ENCODE peak calls at places on chromosomes 13 and 19, in eight cellular contexts. O is NCI-H1105; S is fibroblast of lung; E is GM13976; D is activated naive CD8-positive, alpha-beta T cell treated with anti-CD3 and anti-CD28 coated beads for 36 hours; C is effector memory CD4-positive, alpha-beta T cell; B is suprapubic skin; N is lower leg skin. Q is an unnamed sample.

GRCh38 chr13:83940742-83941141 is 58.5 kb upstream of the SLITRK1 start:
- DNase-seq in E (no peak), O (no peak), S (peak; percentile 38), N (no peak), D (no peak), C (no peak), B (no peak), Q (no peak)

GRCh38 chr19:18539372-18539771 is 4.0 kb downstream of the FKBP8 start:
- DNase-seq in D (no peak), C (no peak), E (no peak), N (no peak), O (no peak), S (no peak), B (no peak), Q (no peak)

GRCh38 chr13:48826039-48826438 is 149.7 kb upstream of the FNDC3A start:
- DNase-seq in N (no peak), D (no peak), C (no peak), B (no peak), S (no peak), E (no peak), O (no peak), Q (no peak)

GRCh38 chr13:27476943-27477681 is 26.7 kb upstream of the MTIF3 start:
- DNase-seq in C (no peak), B (no peak), S (peak; percentile 5), N (no peak), D (no peak), E (peak; percentile 52), O (no peak), Q (peak; percentile 51)

GRCh38 chr19:50819636-50820035 is 4.0 kb downstream of the KLK1 start:
- DNase-seq in O (no peak), B (no peak), S (no peak), E (no peak), D (no peak), N (no peak), C (no peak), Q (no peak)

GRCh38 chr19:2974342-2974932 is 2.9 kb upstream of the TLE6 start:
- DNase-seq in D (peak; percentile 33), B (peak; percentile 78), N (peak; percentile 75), S (peak; percentile 14), C (no peak), O (no peak), E (no peak), Q (peak; percentile 91)

GRCh38 chr19:3774621-3775373 is 2.8 kb upstream of the RAX2 start:
- DNase-seq in D (no peak), S (no peak), O (no peak), B (no peak), E (no peak), C (no peak), N (no peak), Q (no peak)

GRCh38 chr19:12450817-12451216 is 10.0 kb upstream of the ZNF443 start:
- DNase-seq in E (no peak), B (no peak), N (no peak), O (no peak), D (no peak), C (no peak), S (no peak), Q (no peak)

GRCh38 chr13:108437496-108437895 is 168.0 kb downstream of the TNFSF13B start:
- DNase-seq in C (no peak), O (no peak), E (no peak), B (no peak), N (no peak), D (no peak), S (peak; percentile 74), Q (no peak)

GRCh38 chr13:50678464-50679162 is 164.9 kb downstream of the DLEU7 start:
- DNase-seq in B (no peak), C (no peak), N (no peak), S (peak; percentile 99), O (no peak), E (no peak), D (no peak), Q (no peak)

Q was measured in right atrium auricular region.